ENCODE peak calls at places on chromosome 1, in seven cellular contexts. P, Q, U, X, Y, V and K are unnamed samples.

GRCh38 chr1:67616394-67616985 is 68.5 kb upstream of the GADD45A start:
- DNase-seq in P (no peak), Q (no peak), U (no peak), X (no peak), Y (no peak), V (peak), K (no peak)

GRCh38 chr1:206839857-206840256 is 25.6 kb upstream of the IL20 start:
- DNase-seq in P (no peak), Q (no peak), U (no peak), X (no peak), Y (peak), V (peak), K (no peak)

GRCh38 chr1:2316451-2316940 is 74.9 kb downstream of the MORN1 start:
- DNase-seq in P (no peak), Q (no peak), U (no peak), X (no peak), Y (peak), V (peak), K (no peak)

GRCh38 chr1:32291145-32291707 is 657 bp upstream of the HDAC1 start:
- DNase-seq in P (no peak), Q (no peak), U (no peak), X (no peak), Y (peak), V (peak), K (no peak)

GRCh38 chr1:38614861-38615260 is 244.7 kb downstream of the RRAGC start:
- DNase-seq in P (no peak), Q (no peak), U (no peak), X (no peak), Y (no peak), V (no peak), K (no peak)

GRCh38 chr1:243801378-243801777 is 48.7 kb downstream of the AKT3 start:
- DNase-seq in P (no peak), Q (no peak), U (no peak), X (no peak), Y (no peak), V (no peak), K (no peak)

GRCh38 chr1:214337536-214337935 is 56.6 kb downstream of the SMYD2 start:
- DNase-seq in P (no peak), Q (no peak), U (no peak), X (no peak), Y (no peak), V (peak), K (no peak)

GRCh38 chr1:157969693-157970485 is 23.6 kb upstream of the KIRREL1 start:
- DNase-seq in P (peak), Q (peak), U (peak), X (no peak), Y (peak), V (peak), K (no peak)

GRCh38 chr1:201713093-201713810 is 115.7 kb upstream of the IPO9 start:
- DNase-seq in P (no peak), Q (no peak), U (no peak), X (no peak), Y (peak), V (peak), K (peak)

GRCh38 chr1:209883341-209883971 is 54.6 kb upstream of the SYT14 start:
- DNase-seq in P (no peak), Q (no peak), U (no peak), X (peak), Y (peak), V (peak), K (no peak)

GRCh38 chr1:230749635-230750034 is 2.4 kb downstream of the CAPN9 start:
- DNase-seq in P (no peak), Q (no peak), U (no peak), X (no peak), Y (no peak), V (no peak), K (no peak)

GRCh38 chr1:231806623-231807470 is 180.3 kb downstream of the DISC1 start:
- DNase-seq in P (peak), Q (peak), U (peak), X (peak), Y (peak), V (peak), K (peak)

GRCh38 chr1:11052839-11053757 is 6.1 kb upstream of the MASP2 start:
- DNase-seq in P (no peak), Q (no peak), U (no peak), X (no peak), Y (no peak), V (no peak), K (no peak)

GRCh38 chr1:98333936-98334335 is 327.6 kb upstream of the SNX7 start:
- DNase-seq in P (no peak), Q (no peak), U (no peak), X (no peak), Y (no peak), V (no peak), K (no peak)

GRCh38 chr1:147853391-147853790 is 49.2 kb upstream of the GJA8 start:
- DNase-seq in P (no peak), Q (no peak), U (no peak), X (no peak), Y (no peak), V (peak), K (no peak)

GRCh38 chr1:78607334-78607927 is 12.8 kb upstream of the IFI44L start:
- DNase-seq in P (peak), Q (no peak), U (no peak), X (no peak), Y (peak), V (peak), K (no peak)

GRCh38 chr1:190205713-190206112 is 272.0 kb downstream of the BRINP3 start:
- DNase-seq in P (no peak), Q (no peak), U (no peak), X (no peak), Y (no peak), V (peak), K (no peak)

GRCh38 chr1:202045699-202046098 is 35.3 kb downstream of the ELF3 start:
- DNase-seq in P (no peak), Q (no peak), U (no peak), X (no peak), Y (no peak), V (no peak), K (no peak)

GRCh38 chr1:42721926-42722325 is 18.1 kb downstream of the CLDN19 start:
- DNase-seq in P (no peak), Q (no peak), U (no peak), X (no peak), Y (no peak), V (no peak), K (no peak)

GRCh38 chr1:71677024-71677423 is 596.2 kb upstream of the ZRANB2 start:
- DNase-seq in P (no peak), Q (no peak), U (no peak), X (no peak), Y (no peak), V (no peak), K (no peak)

GRCh38 chr1:20682571-20683236 is 21.5 kb upstream of the DDOST start:
- DNase-seq in P (no peak), Q (no peak), U (no peak), X (no peak), Y (peak), V (no peak), K (no peak)